ENCODE peak calls at places on chromosomes 2 and 18, in nine cellular contexts. W is spleen, V is endothelial cell of umbilical vein, Q is pancreas, F is brain microvascular endothelial cell, M is PC-9, C is Karpas-422, A is HepG2, U is dorsolateral prefrontal cortex. R is an unnamed sample.
A peak's percentile ranks its signal among the peaks of the same experiment; 100 is the strongest.

GRCh38 chr2:160515120-160515519 is 21.5 kb upstream of the RBMS1 start:
- DNase-seq in V (no peak), M (no peak), Q (no peak), F (no peak), A (no peak), U (no peak), W (no peak), C (no peak), R (no peak)

GRCh38 chr18:22446325-22446724 is 28.6 kb upstream of the CTAGE1 start:
- DNase-seq in M (no peak), W (no peak), A (no peak), Q (no peak), U (no peak), V (no peak), F (no peak), C (no peak), R (no peak)

GRCh38 chr2:41061371-41061770 is 609.5 kb upstream of the SLC8A1 start:
- DNase-seq in A (no peak), Q (no peak), W (no peak), M (no peak), V (peak; percentile 12), F (no peak), C (no peak), U (no peak), R (no peak)

GRCh38 chr18:55405655-55406373 is 182.2 kb downstream of the TCF4 start:
- DNase-seq in U (peak; percentile 89), F (peak; percentile 99), V (peak; percentile 97), A (no peak), W (no peak), Q (no peak), M (peak; percentile 54), C (peak; percentile 60), R (peak; percentile 84)

GRCh38 chr18:44601447-44601846 is 79.2 kb upstream of the SETBP1 start:
- DNase-seq in W (no peak), C (no peak), V (peak; percentile 36), A (no peak), F (peak; percentile 68), U (no peak), Q (no peak), M (peak; percentile 43), R (no peak)

GRCh38 chr2:101946372-101946771 is 45.4 kb upstream of the IL1R2 start:
- DNase-seq in C (peak; percentile 41), Q (no peak), V (no peak), A (no peak), M (no peak), F (no peak), U (no peak), W (no peak), R (no peak)

GRCh38 chr2:160241251-160242137 is 41.4 kb upstream of the ITGB6 start:
- DNase-seq in A (no peak), Q (no peak), F (peak; percentile 90), V (peak; percentile 95), U (no peak), W (no peak), C (no peak), M (peak; percentile 80), R (no peak)

GRCh38 chr2:74679615-74680014 is 25.6 kb downstream of the SEMA4F start:
- DNase-seq in F (no peak), M (no peak), A (no peak), Q (peak; percentile 40), V (no peak), U (no peak), C (no peak), W (no peak), R (no peak)

GRCh38 chr2:237624565-237624964 is 2.8 kb upstream of the LRRFIP1 start:
- DNase-seq in U (no peak), W (no peak), A (no peak), M (no peak), C (peak; percentile 60), F (no peak), V (no peak), Q (no peak), R (no peak)

GRCh38 chr2:237625777-237626176 is 1.6 kb upstream of the LRRFIP1 start:
- DNase-seq in F (no peak), A (no peak), W (no peak), Q (no peak), M (no peak), V (no peak), C (no peak), U (no peak), R (no peak)

GRCh38 chr2:237623428-237624403 is 3.7 kb upstream of the LRRFIP1 start:
- DNase-seq in A (no peak), V (no peak), M (no peak), U (no peak), Q (no peak), W (no peak), F (no peak), C (no peak), R (no peak)

GRCh38 chr2:237626813-237627451 is 455 bp upstream of the LRRFIP1 start:
- DNase-seq in V (no peak), A (no peak), W (peak; percentile 76), C (no peak), M (no peak), U (no peak), Q (peak; percentile 79), F (no peak), R (no peak)

DNA sequence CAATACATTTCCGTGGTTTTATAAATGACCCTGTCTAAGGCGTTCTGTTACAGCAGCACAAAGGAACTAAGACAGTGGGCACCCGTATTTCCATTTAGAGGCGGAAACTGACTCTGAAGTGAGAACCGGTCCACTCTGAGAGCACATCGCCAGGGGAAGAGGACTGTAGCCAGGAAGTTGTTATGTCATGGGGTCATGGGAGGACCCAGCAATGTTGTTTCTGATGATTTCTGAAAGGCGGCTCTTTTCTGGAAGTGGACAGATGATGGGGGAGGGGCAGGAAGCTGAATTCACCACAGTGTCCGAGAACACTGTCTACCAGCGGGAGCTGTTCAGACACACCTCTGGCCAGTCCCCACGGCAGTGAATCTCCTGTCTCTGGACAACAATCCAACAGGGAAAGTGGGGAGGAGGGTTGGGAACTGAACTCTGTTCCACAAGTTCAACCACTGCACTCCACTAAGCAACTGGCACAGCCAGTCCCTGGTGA is 2.1 kb upstream of the LRRFIP1 start:
- DNase-seq in V (no peak), U (no peak), C (no peak), A (peak; percentile 39), W (no peak), F (no peak), M (no peak), Q (no peak), R (no peak)
- H3K27ac ChIP-seq in V (no peak overlapping the region), U (no peak overlapping the region), C (no peak overlapping the region), A (no peak overlapping the region), W (peak overlapping the region; percentile 49), F (no peak overlapping the region), M (no peak overlapping the region), Q (no peak overlapping the region), R (no peak overlapping the region)

GRCh38 chr2:36416370-36417165 is 61.0 kb downstream of the CRIM1 start:
- DNase-seq in Q (no peak), V (no peak), M (no peak), U (no peak), W (no peak), F (no peak), A (no peak), C (no peak), R (no peak)
- H3K27ac ChIP-seq in Q (no peak overlapping the region), V (no peak overlapping the region), M (no peak overlapping the region), U (no peak overlapping the region), W (no peak overlapping the region), F (no peak overlapping the region), A (no peak overlapping the region), C (no peak overlapping the region), R (no peak overlapping the region)

GRCh38 chr18:63981719-63982118 is 11.8 kb downstream of the SERPINB8 start:
- DNase-seq in M (no peak), V (no peak), W (no peak), Q (no peak), C (no peak), U (no peak), F (no peak), A (no peak), R (no peak)

GRCh38 chr18:63979409-63979908 is 9.6 kb downstream of the SERPINB8 start:
- DNase-seq in V (peak; percentile 73), F (peak; percentile 70), M (peak; percentile 62), W (no peak), Q (no peak), C (peak; percentile 88), U (no peak), A (peak; percentile 66), R (peak; percentile 27)

GRCh38 chr18:63980896-63981454 is 11.1 kb downstream of the SERPINB8 start:
- DNase-seq in W (no peak), U (no peak), F (no peak), Q (no peak), M (no peak), V (no peak), C (no peak), A (no peak), R (no peak)

GRCh38 chr18:63982361-63982760 is 12.5 kb downstream of the SERPINB8 start:
- DNase-seq in U (no peak), W (no peak), Q (no peak), C (no peak), V (no peak), A (no peak), F (no peak), M (no peak), R (no peak)

DNA sequence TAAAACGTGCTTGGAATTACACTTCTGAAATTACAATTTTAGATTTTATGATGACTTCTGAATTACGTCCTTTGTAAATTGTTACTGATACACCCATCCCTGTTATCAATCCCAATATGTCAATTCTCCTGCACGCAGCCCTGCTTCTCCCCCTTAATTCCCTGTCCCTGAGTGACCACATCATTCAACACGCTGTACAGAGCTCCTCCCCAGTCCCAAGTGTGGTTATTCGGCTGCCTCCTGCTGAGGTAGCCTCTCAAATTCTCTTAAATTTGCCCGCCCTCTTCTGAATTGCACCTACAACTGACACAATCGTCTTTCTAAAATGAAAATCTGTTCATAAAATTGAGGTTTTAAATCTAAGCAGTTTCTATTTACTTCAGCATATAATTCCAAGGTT is 10.1 kb downstream of the SERPINB8 start:
- DNase-seq in A (no peak), F (no peak), C (no peak), V (no peak), W (no peak), M (no peak), U (no peak), Q (no peak), R (no peak)
- H3K27ac ChIP-seq in A (no peak overlapping the region), F (no peak overlapping the region), C (no peak overlapping the region), V (no peak overlapping the region), W (no peak overlapping the region), M (no peak overlapping the region), U (no peak overlapping the region), Q (peak overlapping the region; percentile 3), R (no peak overlapping the region)

GRCh38 chr2:9191044-9191481 is 15.5 kb upstream of the ASAP2 start:
- DNase-seq in U (peak; percentile 50), Q (peak; percentile 94), F (peak; percentile 84), V (peak; percentile 80), C (no peak), W (peak; percentile 79), M (no peak), A (peak; percentile 82), R (no peak)

GRCh38 chr2:9196637-9197036 is 10.0 kb upstream of the ASAP2 start:
- DNase-seq in U (no peak), Q (no peak), W (no peak), F (no peak), M (no peak), A (no peak), C (no peak), V (no peak), R (no peak)

GRCh38 chr2:9197916-9198315 is 8.7 kb upstream of the ASAP2 start:
- DNase-seq in F (no peak), M (no peak), Q (no peak), W (no peak), U (no peak), C (no peak), V (no peak), A (no peak), R (no peak)

GRCh38 chr2:9192712-9193111 is 13.9 kb upstream of the ASAP2 start:
- DNase-seq in W (no peak), U (no peak), M (no peak), A (no peak), C (no peak), F (no peak), Q (no peak), V (no peak), R (no peak)

GRCh38 chr2:9194352-9194751 is 12.3 kb upstream of the ASAP2 start:
- DNase-seq in M (no peak), C (no peak), W (no peak), F (no peak), V (no peak), U (no peak), Q (no peak), A (no peak), R (no peak)
- H3K27ac ChIP-seq in M (no peak overlapping the region), C (no peak overlapping the region), W (no peak overlapping the region), F (no peak overlapping the region), V (no peak overlapping the region), U (no peak overlapping the region), Q (no peak overlapping the region), A (no peak overlapping the region), R (no peak overlapping the region)

R was measured in substantia nigra.